ENCODE peak calls at places on chromosome 15, in four cellular contexts. One of them, this sample, is unnamed.

GRCh38 chr15:37893309-37893708 is 41.1 kb upstream of the TMCO5A start:
- DNase-seq in K562: no peak
- DNase-seq in HepG2: no peak
- DNase-seq in H1: no peak
- DNase-seq in this sample: no peak

GRCh38 chr15:60557157-60557556 is 78.2 kb upstream of the ICE2 start:
- DNase-seq in K562: no peak
- DNase-seq in HepG2: no peak
- DNase-seq in H1: no peak
- DNase-seq in this sample: no peak

GRCh38 chr15:76983588-76984379 is 11.1 kb upstream of the PSTPIP1 start:
- DNase-seq in K562: no peak
- DNase-seq in HepG2: no peak
- DNase-seq in H1: no peak
- DNase-seq in this sample: no peak

GRCh38 chr15:44729394-44729913 is 6.9 kb upstream of the TRIM69 start:
- DNase-seq in K562: no peak
- DNase-seq in HepG2: no peak
- DNase-seq in H1: no peak
- DNase-seq in this sample: no peak

GRCh38 chr15:101664303-101664913 is 12.2 kb upstream of the TM2D3 start:
- DNase-seq in K562: peak; percentile 28
- DNase-seq in HepG2: peak; percentile 13
- DNase-seq in H1: no peak
- DNase-seq in this sample: no peak

GRCh38 chr15:62059818-62060115 is 480 bp downstream of the VPS13C start:
- DNase-seq in K562: no peak
- DNase-seq in HepG2: peak; percentile 61
- DNase-seq in H1: no peak
- DNase-seq in this sample: peak; percentile 72

GRCh38 chr15:73346735-73347312 is 21.9 kb downstream of the HCN4 start:
- DNase-seq in K562: peak; percentile 75
- DNase-seq in HepG2: peak; percentile 27
- DNase-seq in H1: peak; percentile 91
- DNase-seq in this sample: no peak

GRCh38 chr15:79090487-79091203 is at the start of gene RASGRF1:
- DNase-seq in K562: no peak
- DNase-seq in HepG2: no peak
- DNase-seq in H1: peak; percentile 76
- DNase-seq in this sample: no peak

GRCh38 chr15:63473999-63474809 is 30.2 kb upstream of the USP3 start:
- DNase-seq in K562: no peak
- DNase-seq in HepG2: peak; percentile 99
- DNase-seq in H1: peak; percentile 62
- DNase-seq in this sample: peak; percentile 97

GRCh38 chr15:73753250-73754130 is at the start of gene INSYN1:
- DNase-seq in K562: no peak
- DNase-seq in HepG2: no peak
- DNase-seq in H1: peak; percentile 67
- DNase-seq in this sample: no peak

GRCh38 chr15:79967331-79968182 is 3.4 kb downstream of the BCL2A1 start:
- DNase-seq in K562: no peak
- DNase-seq in HepG2: no peak
- DNase-seq in H1: no peak
- DNase-seq in this sample: no peak

GRCh38 chr15:72850833-72851232 is 67.3 kb upstream of the ADPGK start:
- DNase-seq in K562: no peak
- DNase-seq in HepG2: no peak
- DNase-seq in H1: no peak
- DNase-seq in this sample: no peak

GRCh38 chr15:42921049-42921731 is 612 bp upstream of the TTBK2 start:
- DNase-seq in K562: no peak
- DNase-seq in HepG2: no peak
- DNase-seq in H1: no peak
- DNase-seq in this sample: no peak
- TF ChIP-seq BRCA1 in K562: no peak
- TF ChIP-seq BRCA1 in HepG2: no peak
- TF ChIP-seq BRCA1 in H1: no peak
- TF ChIP-seq BRCA1 in this sample: no peak

GRCh38 chr15:92645731-92646130 is 9.8 kb downstream of the FAM174B start:
- DNase-seq in K562: no peak
- DNase-seq in HepG2: no peak
- DNase-seq in H1: no peak
- DNase-seq in this sample: no peak
- TF ChIP-seq BRCA1 in K562: no peak
- TF ChIP-seq BRCA1 in HepG2: no peak
- TF ChIP-seq BRCA1 in H1: no peak
- TF ChIP-seq BRCA1 in this sample: no peak

GRCh38 chr15:98649621-98649995 is 1.3 kb downstream of the IGF1R start:
- DNase-seq in K562: peak; percentile 14
- DNase-seq in HepG2: no peak
- DNase-seq in H1: no peak
- DNase-seq in this sample: no peak

GRCh38 chr15:98647774-98648653 is at the start of gene IGF1R:
- DNase-seq in K562: peak; percentile 89
- DNase-seq in HepG2: peak; percentile 80
- DNase-seq in H1: peak; percentile 89
- DNase-seq in this sample: no peak

GRCh38 chr15:98648654-98649537 is 557 bp downstream of the IGF1R start:
- DNase-seq in K562: peak; percentile 57
- DNase-seq in HepG2: no peak
- DNase-seq in H1: no peak
- DNase-seq in this sample: no peak

GRCh38 chr15:98646546-98647025 is 1.8 kb upstream of the IGF1R start:
- DNase-seq in K562: no peak
- DNase-seq in HepG2: no peak
- DNase-seq in H1: no peak
- DNase-seq in this sample: no peak

GRCh38 chr15:98647026-98647773 is 1.1 kb upstream of the IGF1R start:
- DNase-seq in K562: peak; percentile 86
- DNase-seq in HepG2: peak; percentile 51
- DNase-seq in H1: peak; percentile 90
- DNase-seq in this sample: no peak
- TF ChIP-seq BRCA1 in K562: no peak
- TF ChIP-seq BRCA1 in HepG2: peak; percentile 57
- TF ChIP-seq BRCA1 in H1: no peak
- TF ChIP-seq BRCA1 in this sample: no peak

DNA sequence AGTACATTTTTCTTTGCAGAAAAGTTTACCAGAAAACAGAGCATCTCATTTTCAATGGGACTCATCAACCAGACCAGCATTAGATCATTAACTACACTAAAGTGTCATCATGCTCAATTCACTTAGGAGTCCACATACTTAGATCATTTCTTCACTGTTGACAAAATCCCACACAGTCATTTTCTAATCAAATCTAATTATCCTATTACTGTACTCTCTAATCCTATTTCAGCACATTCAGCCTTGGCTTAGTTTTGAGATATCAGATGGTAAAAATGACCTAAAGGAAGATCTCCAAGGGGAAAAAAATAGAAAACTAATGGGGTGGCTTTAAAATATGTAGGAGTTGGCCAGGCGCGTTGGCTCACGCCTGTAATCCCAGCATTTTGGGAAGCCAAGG is 5.2 kb upstream of the CTXN2 start:
- DNase-seq in K562: no peak
- DNase-seq in HepG2: no peak
- DNase-seq in H1: no peak
- DNase-seq in this sample: no peak
- TF ChIP-seq BRCA1 in K562: no peak
- TF ChIP-seq BRCA1 in HepG2: no peak
- TF ChIP-seq BRCA1 in H1: no peak
- TF ChIP-seq BRCA1 in this sample: no peak

DNA sequence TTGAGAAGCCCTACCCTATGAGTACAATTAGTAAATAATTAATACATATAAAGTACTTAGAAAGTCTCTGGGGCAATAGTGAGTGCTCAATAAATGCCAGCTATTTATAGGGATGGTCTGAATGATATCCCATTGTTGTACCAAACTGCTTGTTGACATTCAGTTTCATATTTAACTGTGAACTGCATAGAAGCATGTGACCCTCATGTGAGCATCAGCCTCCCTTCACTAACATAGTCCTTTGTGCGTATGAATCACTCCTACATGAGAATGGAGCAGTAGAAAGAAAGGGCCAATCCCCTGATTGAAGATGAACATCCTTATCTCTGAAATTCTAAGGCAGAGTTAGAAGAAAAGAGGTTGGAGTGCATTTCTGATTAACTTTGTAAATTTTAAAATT is 68.7 kb upstream of the ATP10A start:
- DNase-seq in K562: no peak
- DNase-seq in HepG2: no peak
- DNase-seq in H1: no peak
- DNase-seq in this sample: no peak
- TF ChIP-seq BRCA1 in K562: no peak
- TF ChIP-seq BRCA1 in HepG2: no peak
- TF ChIP-seq BRCA1 in H1: no peak
- TF ChIP-seq BRCA1 in this sample: no peak

GRCh38 chr15:58932791-58933310 is 628 bp downstream of the SLTM start:
- DNase-seq in K562: no peak
- DNase-seq in HepG2: no peak
- DNase-seq in H1: no peak
- DNase-seq in this sample: no peak
- TF ChIP-seq BRCA1 in K562: no peak
- TF ChIP-seq BRCA1 in HepG2: no peak
- TF ChIP-seq BRCA1 in H1: no peak
- TF ChIP-seq BRCA1 in this sample: no peak

GRCh38 chr15:68930268-68931022 is at the start of gene SPESP1:
- DNase-seq in K562: no peak
- DNase-seq in HepG2: no peak
- DNase-seq in H1: no peak
- DNase-seq in this sample: no peak
- TF ChIP-seq BRCA1 in K562: no peak
- TF ChIP-seq BRCA1 in HepG2: no peak
- TF ChIP-seq BRCA1 in H1: no peak
- TF ChIP-seq BRCA1 in this sample: no peak

DNA sequence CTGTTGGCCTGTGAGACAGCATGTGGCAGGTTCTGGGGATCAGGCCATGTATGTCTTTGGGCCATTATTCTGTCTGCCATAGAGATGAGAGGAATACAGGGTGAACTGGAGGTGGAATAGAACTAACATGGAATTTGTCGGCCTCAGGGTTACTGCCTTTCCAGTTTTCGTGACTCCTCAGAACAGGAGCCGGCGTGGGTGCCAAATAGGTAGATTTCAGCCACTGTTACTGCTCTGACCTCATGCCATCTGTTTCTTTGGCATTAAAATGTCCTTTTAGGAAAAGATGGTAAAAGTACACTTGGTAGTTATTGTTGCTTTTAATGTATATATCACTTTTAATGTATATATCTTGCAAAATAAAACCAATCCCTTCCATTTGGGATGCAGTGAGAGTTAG is 65.6 kb downstream of the SLTM start:
- DNase-seq in K562: no peak
- DNase-seq in HepG2: no peak
- DNase-seq in H1: no peak
- DNase-seq in this sample: no peak
- TF ChIP-seq BRCA1 in K562: no peak
- TF ChIP-seq BRCA1 in HepG2: no peak
- TF ChIP-seq BRCA1 in H1: no peak
- TF ChIP-seq BRCA1 in this sample: no peak

DNA sequence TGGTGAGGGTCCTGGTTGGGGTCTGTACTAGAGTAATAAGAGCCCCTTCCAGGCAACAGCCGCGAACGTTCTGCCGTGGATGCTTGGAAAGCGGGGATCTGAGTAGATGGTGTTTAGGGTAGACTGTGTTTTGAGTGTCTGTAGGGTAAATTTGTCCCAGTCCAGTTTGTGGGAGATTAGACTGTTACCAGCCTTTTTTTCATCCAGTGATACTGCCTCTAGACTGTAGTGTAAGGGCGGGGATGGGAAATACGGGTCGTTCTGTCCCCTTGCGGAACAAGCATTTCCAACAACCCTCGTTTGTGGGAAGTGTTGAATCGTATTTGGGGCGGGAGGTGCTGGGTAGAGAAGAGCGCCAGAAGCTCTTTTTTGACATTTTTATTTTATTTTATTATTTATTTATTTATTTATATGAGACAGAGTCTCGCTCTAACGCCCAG is 434 bp downstream of the HAUS2 start:
- DNase-seq in K562: no peak
- DNase-seq in HepG2: peak; percentile 12
- DNase-seq in H1: no peak
- DNase-seq in this sample: no peak
- TF ChIP-seq BRCA1 in K562: no peak
- TF ChIP-seq BRCA1 in HepG2: no peak
- TF ChIP-seq BRCA1 in H1: no peak
- TF ChIP-seq BRCA1 in this sample: no peak

GRCh38 chr15:49288411-49288810 is 118.4 kb downstream of the GALK2 start:
- DNase-seq in K562: no peak
- DNase-seq in HepG2: no peak
- DNase-seq in H1: no peak
- DNase-seq in this sample: no peak
- TF ChIP-seq BRCA1 in K562: no peak
- TF ChIP-seq BRCA1 in HepG2: no peak
- TF ChIP-seq BRCA1 in H1: no peak
- TF ChIP-seq BRCA1 in this sample: no peak

This sample was measured in GM12878.